ENCODE peak calls at places on chromosomes 16 and 17, in eight cellular contexts. H is tibial nerve, G is left ventricle myocardium inferior, F is neural progenitor cell, M is A673, X is GM23248, V is adrenal gland, R is SJSA1. B is an unnamed sample.

GRCh38 chr17:79838541-79839274 is 532 bp downstream of the CBX4 start:
- DNase-seq in H (no peak), G (peak; percentile 44), F (peak; percentile 87), M (peak; percentile 89), X (peak; percentile 78), V (peak; percentile 65), R (peak; percentile 83), B (no peak)

GRCh38 chr17:82407255-82407654 is 10.9 kb upstream of the HEXD start:
- DNase-seq in H (no peak), G (peak; percentile 52), F (no peak), M (no peak), X (no peak), V (no peak), R (peak; percentile 97), B (no peak)

GRCh38 chr16:30131869-30132475 is 9.0 kb upstream of the MAPK3 start:
- DNase-seq in H (no peak), G (no peak), F (no peak), M (peak; percentile 57), X (no peak), V (no peak), R (no peak), B (no peak)

GRCh38 chr16:47970291-47970931 is 185.4 kb downstream of the ABCC12 start:
- DNase-seq in H (no peak), G (no peak), F (peak; percentile 88), M (peak; percentile 57), X (peak; percentile 53), V (no peak), R (peak; percentile 9), B (no peak)

GRCh38 chr17:60390881-60391418 is 983 bp downstream of the USP32 start:
- DNase-seq in H (peak; percentile 25), G (no peak), F (peak; percentile 48), M (peak; percentile 42), X (peak; percentile 68), V (peak; percentile 34), R (peak; percentile 62), B (peak; percentile 14)

GRCh38 chr17:80946449-80946848 is 45.2 kb upstream of the CHMP6 start:
- DNase-seq in H (no peak), G (no peak), F (no peak), M (no peak), X (no peak), V (no peak), R (no peak), B (peak; percentile 7)

GRCh38 chr17:28956112-28956511 is 4.8 kb upstream of the PHF12 start:
- DNase-seq in H (no peak), G (no peak), F (no peak), M (no peak), X (no peak), V (no peak), R (no peak), B (no peak)

GRCh38 chr17:41907185-41907556 is 11.6 kb downstream of the ACLY start:
- DNase-seq in H (no peak), G (no peak), F (no peak), M (peak; percentile 55), X (peak; percentile 79), V (peak; percentile 40), R (peak; percentile 52), B (peak; percentile 75)

GRCh38 chr17:66947311-66947710 is 17.2 kb upstream of the CACNG4 start:
- DNase-seq in H (no peak), G (no peak), F (no peak), M (no peak), X (no peak), V (no peak), R (no peak), B (no peak)

GRCh38 chr17:7138800-7139381 is 24.3 kb upstream of the ASGR2 start:
- DNase-seq in H (no peak), G (no peak), F (no peak), M (no peak), X (no peak), V (no peak), R (no peak), B (no peak)

GRCh38 chr16:50209548-50210265 is 56.6 kb downstream of the TENT4B start:
- DNase-seq in H (no peak), G (no peak), F (peak; percentile 54), M (no peak), X (no peak), V (no peak), R (no peak), B (no peak)

GRCh38 chr16:24070851-24071250 is 185.3 kb upstream of the CACNG3 start:
- DNase-seq in H (no peak), G (no peak), F (peak; percentile 81), M (peak; percentile 89), X (peak; percentile 52), V (peak; percentile 26), R (peak; percentile 22), B (no peak)

GRCh38 chr16:58120216-58120615 is 9.0 kb downstream of the CFAP20 start:
- DNase-seq in H (no peak), G (no peak), F (no peak), M (no peak), X (no peak), V (no peak), R (no peak), B (no peak)

GRCh38 chr16:55370762-55371482 is 46.9 kb downstream of the IRX6 start:
- DNase-seq in H (peak; percentile 51), G (peak; percentile 75), F (peak; percentile 93), M (peak; percentile 55), X (peak; percentile 79), V (peak; percentile 46), R (peak; percentile 18), B (no peak)

GRCh38 chr17:56939869-56940484 is 20.9 kb downstream of the COIL start:
- DNase-seq in H (no peak), G (no peak), F (peak; percentile 59), M (peak; percentile 84), X (peak; percentile 58), V (no peak), R (peak; percentile 64), B (no peak)

GRCh38 chr17:45222994-45223540 is 1.4 kb downstream of the FMNL1 start:
- DNase-seq in H (no peak), G (no peak), F (no peak), M (no peak), X (no peak), V (no peak), R (no peak), B (no peak)

DNA sequence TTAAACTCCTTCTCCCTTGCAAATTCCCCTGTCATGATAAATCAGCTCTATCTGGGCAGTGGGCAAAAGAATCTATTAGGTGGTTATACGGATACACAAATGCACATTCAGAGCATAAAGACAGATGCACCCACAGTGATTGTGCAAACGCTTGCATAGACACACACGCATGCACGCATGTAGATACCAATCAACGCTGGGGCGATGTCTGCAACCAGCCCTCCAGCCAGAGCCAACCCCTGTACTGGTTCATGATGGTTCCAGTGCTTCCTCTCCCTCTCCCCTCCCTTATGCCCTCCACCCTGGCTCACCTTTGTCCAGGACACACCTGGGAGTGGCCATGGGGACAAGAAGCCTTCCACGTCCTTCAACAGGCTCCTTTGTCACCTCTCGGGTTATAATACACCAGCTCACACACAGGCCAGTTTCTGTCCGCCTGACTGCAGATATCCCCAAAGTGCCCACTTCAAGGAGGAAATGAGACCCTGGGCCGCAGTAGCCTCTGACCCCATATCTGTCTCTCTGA is 33.1 kb upstream of the SNN start:
- DNase-seq in H (no peak), G (no peak), F (no peak), M (no peak), X (no peak), V (no peak), R (no peak), B (no peak)
- H3K27ac ChIP-seq in H (peak overlapping the region; percentile 94), G (no peak overlapping the region), F (no peak overlapping the region), M (no peak overlapping the region), X (no peak overlapping the region), V (no peak overlapping the region), R (no peak overlapping the region), B (no peak overlapping the region)

GRCh38 chr16:75244225-75244792 is 7.1 kb downstream of the BCAR1 start:
- DNase-seq in H (peak; percentile 47), G (no peak), F (no peak), M (no peak), X (peak; percentile 70), V (no peak), R (peak; percentile 64), B (peak; percentile 75)

GRCh38 chr16:75244844-75245758 is 6.3 kb downstream of the BCAR1 start:
- DNase-seq in H (no peak), G (peak; percentile 84), F (peak; percentile 57), M (no peak), X (peak; percentile 99), V (peak; percentile 85), R (peak; percentile 100), B (peak; percentile 80)

GRCh38 chr16:75241412-75241811 is 10.0 kb downstream of the BCAR1 start:
- DNase-seq in H (no peak), G (no peak), F (no peak), M (no peak), X (no peak), V (no peak), R (no peak), B (no peak)

GRCh38 chr16:75241955-75242354 is 9.5 kb downstream of the BCAR1 start:
- DNase-seq in H (no peak), G (no peak), F (no peak), M (no peak), X (no peak), V (no peak), R (no peak), B (no peak)

GRCh38 chr16:75243667-75244224 is 7.7 kb downstream of the BCAR1 start:
- DNase-seq in H (no peak), G (no peak), F (no peak), M (no peak), X (no peak), V (no peak), R (no peak), B (no peak)
- H3K4me1 ChIP-seq in H (peaks cover 98% of the 10 kb centered on the region), G (peaks cover 100% of the 10 kb centered on the region), F (peaks cover 31% of the 10 kb centered on the region), M (peaks cover 42% of the 10 kb centered on the region), X (peaks cover 68% of the 10 kb centered on the region), V (peaks cover 32% of the 10 kb centered on the region), R (peaks cover 70% of the 10 kb centered on the region), B (peaks cover 60% of the 10 kb centered on the region)

GRCh38 chr16:69726313-69727060 is at the start of gene NQO1:
- DNase-seq in H (peak; percentile 84), G (peak; percentile 94), F (peak; percentile 95), M (peak; percentile 93), X (peak; percentile 98), V (peak; percentile 97), R (peak; percentile 91), B (peak; percentile 91)

GRCh38 chr16:69725480-69726312 is 664 bp downstream of the NQO1 start:
- DNase-seq in H (no peak), G (no peak), F (no peak), M (no peak), X (no peak), V (no peak), R (no peak), B (no peak)

GRCh38 chr16:69727916-69728270 is 1.5 kb upstream of the NQO1 start:
- DNase-seq in H (no peak), G (peak; percentile 36), F (no peak), M (peak; percentile 26), X (no peak), V (peak; percentile 84), R (no peak), B (no peak)

GRCh38 chr16:69724414-69724873 is 1.9 kb downstream of the NQO1 start:
- DNase-seq in H (no peak), G (no peak), F (no peak), M (no peak), X (no peak), V (no peak), R (no peak), B (no peak)

GRCh38 chr16:69724981-69725479 is 1.3 kb downstream of the NQO1 start:
- DNase-seq in H (peak; percentile 13), G (no peak), F (no peak), M (peak; percentile 36), X (peak; percentile 39), V (peak; percentile 20), R (no peak), B (no peak)
- H3K4me3 ChIP-seq in H (no peak overlapping the region), G (peak overlapping the region; percentile 75), F (no peak overlapping the region), M (no peak overlapping the region), X (peak overlapping the region; percentile 93), V (no peak overlapping the region), R (no peak overlapping the region), B (no peak overlapping the region)

GRCh38 chr16:27332105-27332504 is 18.3 kb downstream of the IL4R start:
- DNase-seq in H (no peak), G (no peak), F (no peak), M (no peak), X (no peak), V (no peak), R (no peak), B (no peak)
- H3K27ac ChIP-seq in H (peak overlapping the region; percentile 89), G (peak overlapping the region; percentile 91), F (no peak overlapping the region), M (no peak overlapping the region), X (peak overlapping the region; percentile 99), V (no peak overlapping the region), R (no peak overlapping the region), B (peak overlapping the region; percentile 97)